ENCODE peak calls at places on chromosomes 5 and 9, in four cellular contexts. One of them, this sample, is unnamed.

GRCh38 chr5:147735621-147736125 is 46.9 kb downstream of the JAKMIP2 start:
- DNase-seq in NCI-H2107: no peak
- DNase-seq in prostate gland: no peak
- DNase-seq in CD4-positive, alpha-beta T cell: no peak
- DNase-seq in this sample: no peak

GRCh38 chr9:31185831-31186230 is 1198.6 kb upstream of the ACO1 start:
- DNase-seq in prostate gland: no peak
- DNase-seq in NCI-H2107: no peak
- DNase-seq in CD4-positive, alpha-beta T cell: no peak
- DNase-seq in this sample: no peak

GRCh38 chr5:115551415-115551814 is 6.8 kb upstream of the FEM1C start:
- DNase-seq in NCI-H2107: no peak
- DNase-seq in prostate gland: no peak
- DNase-seq in CD4-positive, alpha-beta T cell: no peak
- DNase-seq in this sample: no peak

GRCh38 chr9:126704157-126704941 is 90.6 kb downstream of the LMX1B start:
- DNase-seq in prostate gland: no peak
- DNase-seq in CD4-positive, alpha-beta T cell: no peak
- DNase-seq in NCI-H2107: no peak
- DNase-seq in this sample: no peak

GRCh38 chr5:169641253-169641652 is 4.2 kb downstream of the DOCK2 start:
- DNase-seq in prostate gland: no peak
- DNase-seq in CD4-positive, alpha-beta T cell: no peak
- DNase-seq in NCI-H2107: no peak
- DNase-seq in this sample: no peak

GRCh38 chr5:60026174-60026573 is 132.6 kb upstream of the PDE4D start:
- DNase-seq in prostate gland: no peak
- DNase-seq in CD4-positive, alpha-beta T cell: no peak
- DNase-seq in NCI-H2107: no peak
- DNase-seq in this sample: no peak

GRCh38 chr5:108728566-108729305 is 19.0 kb upstream of the FER start:
- DNase-seq in CD4-positive, alpha-beta T cell: peak
- DNase-seq in prostate gland: no peak
- DNase-seq in NCI-H2107: no peak
- DNase-seq in this sample: no peak

GRCh38 chr5:91151947-91152346 is 231.2 kb downstream of the ARRDC3 start:
- DNase-seq in CD4-positive, alpha-beta T cell: no peak
- DNase-seq in NCI-H2107: no peak
- DNase-seq in prostate gland: peak
- DNase-seq in this sample: peak

GRCh38 chr5:139019880-139020279 is 144.7 kb upstream of the LRRTM2 start:
- DNase-seq in prostate gland: no peak
- DNase-seq in NCI-H2107: no peak
- DNase-seq in CD4-positive, alpha-beta T cell: no peak
- DNase-seq in this sample: no peak

GRCh38 chr5:180343846-180344327 is 9.2 kb downstream of the GFPT2 start:
- DNase-seq in CD4-positive, alpha-beta T cell: no peak
- DNase-seq in prostate gland: no peak
- DNase-seq in NCI-H2107: no peak
- DNase-seq in this sample: no peak

GRCh38 chr5:139635606-139636206 is 12.4 kb upstream of the CXXC5 start:
- DNase-seq in NCI-H2107: peak
- DNase-seq in CD4-positive, alpha-beta T cell: no peak
- DNase-seq in prostate gland: no peak
- DNase-seq in this sample: peak

GRCh38 chr9:120873512-120873911 is 3.5 kb downstream of the PHF19 start:
- DNase-seq in NCI-H2107: no peak
- DNase-seq in CD4-positive, alpha-beta T cell: no peak
- DNase-seq in prostate gland: no peak
- DNase-seq in this sample: no peak

GRCh38 chr5:83471405-83472212 is at the start of gene VCAN:
- DNase-seq in CD4-positive, alpha-beta T cell: no peak
- DNase-seq in prostate gland: peak
- DNase-seq in NCI-H2107: no peak
- DNase-seq in this sample: peak

GRCh38 chr5:43287493-43287892 is 25.7 kb downstream of the HMGCS1 start:
- DNase-seq in NCI-H2107: no peak
- DNase-seq in prostate gland: no peak
- DNase-seq in CD4-positive, alpha-beta T cell: no peak
- DNase-seq in this sample: no peak

GRCh38 chr9:2311920-2312319 is 296.8 kb downstream of the SMARCA2 start:
- DNase-seq in CD4-positive, alpha-beta T cell: no peak
- DNase-seq in NCI-H2107: no peak
- DNase-seq in prostate gland: no peak
- DNase-seq in this sample: no peak

GRCh38 chr5:151905639-151906038 is 19.0 kb downstream of the GLRA1 start:
- DNase-seq in CD4-positive, alpha-beta T cell: no peak
- DNase-seq in NCI-H2107: no peak
- DNase-seq in prostate gland: no peak
- DNase-seq in this sample: no peak

GRCh38 chr5:64872044-64872443 is 103.3 kb downstream of the CWC27 start:
- DNase-seq in CD4-positive, alpha-beta T cell: no peak
- DNase-seq in prostate gland: no peak
- DNase-seq in NCI-H2107: no peak
- DNase-seq in this sample: no peak

GRCh38 chr5:174093132-174093531 is 47.6 kb downstream of the NSG2 start:
- DNase-seq in CD4-positive, alpha-beta T cell: no peak
- DNase-seq in prostate gland: no peak
- DNase-seq in NCI-H2107: no peak
- DNase-seq in this sample: no peak

GRCh38 chr5:13917061-13917460 is 27.4 kb downstream of the DNAH5 start:
- DNase-seq in prostate gland: no peak
- DNase-seq in CD4-positive, alpha-beta T cell: no peak
- DNase-seq in NCI-H2107: no peak
- DNase-seq in this sample: peak

GRCh38 chr5:170751631-170752030 is 31.9 kb upstream of the GABRP start:
- DNase-seq in CD4-positive, alpha-beta T cell: no peak
- DNase-seq in prostate gland: no peak
- DNase-seq in NCI-H2107: no peak
- DNase-seq in this sample: no peak

GRCh38 chr9:21454149-21454548 is 13.9 kb downstream of the IFNA1 start:
- DNase-seq in CD4-positive, alpha-beta T cell: no peak
- DNase-seq in prostate gland: no peak
- DNase-seq in NCI-H2107: no peak
- DNase-seq in this sample: no peak

GRCh38 chr9:116467740-116468351 is 219.3 kb upstream of the TRIM32 start:
- DNase-seq in prostate gland: no peak
- DNase-seq in NCI-H2107: no peak
- DNase-seq in CD4-positive, alpha-beta T cell: no peak
- DNase-seq in this sample: no peak

GRCh38 chr5:111929892-111930291 is 172.9 kb upstream of the NREP start:
- DNase-seq in CD4-positive, alpha-beta T cell: no peak
- DNase-seq in prostate gland: no peak
- DNase-seq in NCI-H2107: no peak
- DNase-seq in this sample: no peak

GRCh38 chr9:136710543-136710942 is 1.8 kb upstream of the DIPK1B start:
- DNase-seq in CD4-positive, alpha-beta T cell: no peak
- DNase-seq in prostate gland: no peak
- DNase-seq in NCI-H2107: no peak
- DNase-seq in this sample: no peak

GRCh38 chr5:148482697-148483462 is 99.1 kb downstream of the FBXO38 start:
- DNase-seq in prostate gland: no peak
- DNase-seq in CD4-positive, alpha-beta T cell: peak
- DNase-seq in NCI-H2107: no peak
- DNase-seq in this sample: peak

GRCh38 chr5:55278778-55279177 is 28.7 kb downstream of the DHX29 start:
- DNase-seq in CD4-positive, alpha-beta T cell: no peak
- DNase-seq in prostate gland: no peak
- DNase-seq in NCI-H2107: no peak
- DNase-seq in this sample: no peak

GRCh38 chr9:109444771-109445320 is 53.3 kb downstream of the PTPN3 start:
- DNase-seq in NCI-H2107: no peak
- DNase-seq in CD4-positive, alpha-beta T cell: no peak
- DNase-seq in prostate gland: no peak
- DNase-seq in this sample: no peak

GRCh38 chr5:172646716-172647285 is 5.7 kb downstream of the NEURL1B start:
- DNase-seq in prostate gland: no peak
- DNase-seq in CD4-positive, alpha-beta T cell: no peak
- DNase-seq in NCI-H2107: peak
- DNase-seq in this sample: peak

GRCh38 chr9:87071473-87071872 is 124.2 kb upstream of the GAS1 start:
- DNase-seq in NCI-H2107: no peak
- DNase-seq in CD4-positive, alpha-beta T cell: no peak
- DNase-seq in prostate gland: no peak
- DNase-seq in this sample: no peak

GRCh38 chr9:91408475-91408874 is 15.2 kb downstream of the NFIL3 start:
- DNase-seq in NCI-H2107: no peak
- DNase-seq in CD4-positive, alpha-beta T cell: no peak
- DNase-seq in prostate gland: no peak
- DNase-seq in this sample: no peak

GRCh38 chr5:42005561-42006153 is 80.6 kb downstream of the FBXO4 start:
- DNase-seq in CD4-positive, alpha-beta T cell: no peak
- DNase-seq in NCI-H2107: no peak
- DNase-seq in prostate gland: no peak
- DNase-seq in this sample: no peak

GRCh38 chr5:72611111-72611724 is 104.0 kb upstream of the ZNF366 start:
- DNase-seq in NCI-H2107: peak
- DNase-seq in prostate gland: peak
- DNase-seq in CD4-positive, alpha-beta T cell: peak
- DNase-seq in this sample: peak

GRCh38 chr9:136596630-136597031 is 50.8 kb upstream of the NOTCH1 start:
- DNase-seq in NCI-H2107: no peak
- DNase-seq in CD4-positive, alpha-beta T cell: no peak
- DNase-seq in prostate gland: no peak
- DNase-seq in this sample: no peak

GRCh38 chr9:11141357-11141756 is 528.6 kb upstream of the PTPRD start:
- DNase-seq in CD4-positive, alpha-beta T cell: no peak
- DNase-seq in prostate gland: no peak
- DNase-seq in NCI-H2107: no peak
- DNase-seq in this sample: no peak

GRCh38 chr5:143094087-143094511 is 309.4 kb downstream of the NR3C1 start:
- DNase-seq in CD4-positive, alpha-beta T cell: no peak
- DNase-seq in NCI-H2107: no peak
- DNase-seq in prostate gland: no peak
- DNase-seq in this sample: no peak

GRCh38 chr5:53884411-53884810 is 324.0 kb downstream of the NDUFS4 start:
- DNase-seq in CD4-positive, alpha-beta T cell: no peak
- DNase-seq in prostate gland: no peak
- DNase-seq in NCI-H2107: no peak
- DNase-seq in this sample: no peak

GRCh38 chr5:14440598-14441401 is 140.8 kb upstream of the OTULINL start:
- DNase-seq in prostate gland: no peak
- DNase-seq in NCI-H2107: peak
- DNase-seq in CD4-positive, alpha-beta T cell: no peak
- DNase-seq in this sample: peak

GRCh38 chr5:53339962-53340540 is 140.4 kb upstream of the FST start:
- DNase-seq in CD4-positive, alpha-beta T cell: no peak
- DNase-seq in prostate gland: no peak
- DNase-seq in NCI-H2107: no peak
- DNase-seq in this sample: no peak

GRCh38 chr5:66958984-66959641 is 237.5 kb downstream of the CD180 start:
- DNase-seq in prostate gland: no peak
- DNase-seq in NCI-H2107: no peak
- DNase-seq in CD4-positive, alpha-beta T cell: no peak
- DNase-seq in this sample: no peak

This sample was measured in mucosa of gallbladder.